ENCODE peak calls at places on chromosomes 4 and X, in four cellular contexts. D is IMR-90, O is mesenchymal stem cell, G is neuronal stem cell. H is an unnamed sample.

GRCh38 chr4:71270901-71271300 is 67.9 kb upstream of the SLC4A4 start:
- DNase-seq in O (peak; percentile 39), D (peak; percentile 45), G (peak; percentile 14), H (peak; percentile 58)

GRCh38 chr4:53436251-53436650 is 58.8 kb downstream of the FIP1L1 start:
- DNase-seq in G (no peak), O (no peak), D (no peak), H (no peak)

GRCh38 chr4:153522800-153523089 is 56.6 kb downstream of the TMEM131L start:
- DNase-seq in D (no peak), O (no peak), G (no peak), H (peak; percentile 10)

GRCh38 chrX:23373129-23373804 is 38.6 kb downstream of the PTCHD1 start:
- DNase-seq in D (peak; percentile 68), G (no peak), O (peak; percentile 45), H (no peak)

GRCh38 chrX:19888419-19888879 is 1.0 kb upstream of the SH3KBP1 start:
- DNase-seq in G (peak; percentile 27), O (peak; percentile 82), D (peak; percentile 77), H (peak; percentile 70)

GRCh38 chr4:100146756-100147155 is 43.5 kb downstream of the DDIT4L start:
- DNase-seq in O (peak; percentile 23), D (peak; percentile 6), G (no peak), H (no peak)

GRCh38 chr4:24862073-24862751 is 50.6 kb downstream of the CCDC149 start:
- DNase-seq in D (no peak), G (no peak), O (no peak), H (no peak)

GRCh38 chrX:71058116-71058515 is 10.0 kb downstream of the SNX12 start:
- DNase-seq in D (no peak), O (no peak), G (no peak), H (no peak)

GRCh38 chr4:30380404-30380998 is 339.7 kb upstream of the PCDH7 start:
- DNase-seq in O (peak; percentile 78), D (peak; percentile 73), G (peak; percentile 21), H (peak; percentile 30)

GRCh38 chr4:53654300-53654758 is 63.0 kb upstream of the LNX1 start:
- DNase-seq in D (peak; percentile 43), O (no peak), G (no peak), H (no peak)

GRCh38 chrX:41145920-41146608 is 60.8 kb downstream of the USP9X start:
- DNase-seq in O (peak; percentile 82), D (peak; percentile 92), G (no peak), H (peak; percentile 3)

GRCh38 chr4:80732010-80732409 is 298.5 kb upstream of the BMP3 start:
- DNase-seq in D (peak; percentile 42), O (no peak), G (no peak), H (no peak)

GRCh38 chr4:95255396-95256107 is 293.2 kb downstream of the UNC5C start:
- DNase-seq in G (no peak), O (peak; percentile 91), D (peak; percentile 77), H (no peak)

GRCh38 chr4:37803348-37803973 is 23.0 kb upstream of the PGM2 start:
- DNase-seq in O (peak; percentile 65), D (peak; percentile 63), G (no peak), H (no peak)

GRCh38 chrX:147953976-147954375 is 27.2 kb upstream of the FMR1NB start:
- DNase-seq in G (no peak), O (no peak), D (no peak), H (no peak)

GRCh38 chrX:69031971-69032391 is 133.3 kb downstream of the PJA1 start:
- DNase-seq in G (no peak), O (peak; percentile 18), D (peak; percentile 50), H (peak; percentile 45)

GRCh38 chr4:169068423-169068822 is 58.4 kb upstream of the CBR4 start:
- DNase-seq in D (no peak), G (no peak), O (no peak), H (peak; percentile 64)

GRCh38 chrX:66021758-66022741 is 17.8 kb downstream of the VSIG4 start:
- DNase-seq in D (no peak), G (no peak), O (no peak), H (no peak)
- H3K9me3 ChIP-seq in D (no peaks in the 10 kb centered on the region), G (no peaks in the 10 kb centered on the region), O (no peaks in the 10 kb centered on the region), H (no peaks in the 10 kb centered on the region)

GRCh38 chr4:99091174-99091573 is 2.6 kb upstream of the ADH5 start:
- DNase-seq in D (no peak), O (no peak), G (no peak), H (no peak)

GRCh38 chr4:99090511-99090910 is 1.9 kb upstream of the ADH5 start:
- DNase-seq in G (no peak), O (peak; percentile 8), D (peak; percentile 18), H (no peak)

GRCh38 chr4:99087887-99088484 is 602 bp downstream of the ADH5 start:
- DNase-seq in O (peak; percentile 85), D (peak; percentile 79), G (no peak), H (peak; percentile 71)

GRCh38 chr4:99084595-99084994 is 4.0 kb downstream of the ADH5 start:
- DNase-seq in O (no peak), D (no peak), G (no peak), H (no peak)

GRCh38 chr4:99088485-99089365 is at the start of gene ADH5:
- DNase-seq in G (peak; percentile 82), O (peak; percentile 87), D (peak; percentile 81), H (peak; percentile 63)
- H3K14ac ChIP-seq in G (peak within 1 kb of the TSS; percentile 96), O (no peak within 1 kb of the TSS), D (peak within 1 kb of the TSS; percentile 98), H (peak within 1 kb of the TSS; percentile 91)

GRCh38 chr4:2624782-2625548 is 88.5 kb downstream of the FAM193A start:
- DNase-seq in D (no peak), G (no peak), O (no peak), H (no peak)

GRCh38 chr4:2636331-2636730 is 99.9 kb downstream of the FAM193A start:
- DNase-seq in G (no peak), O (no peak), D (no peak), H (no peak)

GRCh38 chr4:2634014-2634413 is 97.6 kb downstream of the FAM193A start:
- DNase-seq in G (no peak), D (no peak), O (no peak), H (no peak)

GRCh38 chr4:2626231-2626630 is 89.8 kb downstream of the FAM193A start:
- DNase-seq in O (no peak), D (no peak), G (no peak), H (no peak)

DNA sequence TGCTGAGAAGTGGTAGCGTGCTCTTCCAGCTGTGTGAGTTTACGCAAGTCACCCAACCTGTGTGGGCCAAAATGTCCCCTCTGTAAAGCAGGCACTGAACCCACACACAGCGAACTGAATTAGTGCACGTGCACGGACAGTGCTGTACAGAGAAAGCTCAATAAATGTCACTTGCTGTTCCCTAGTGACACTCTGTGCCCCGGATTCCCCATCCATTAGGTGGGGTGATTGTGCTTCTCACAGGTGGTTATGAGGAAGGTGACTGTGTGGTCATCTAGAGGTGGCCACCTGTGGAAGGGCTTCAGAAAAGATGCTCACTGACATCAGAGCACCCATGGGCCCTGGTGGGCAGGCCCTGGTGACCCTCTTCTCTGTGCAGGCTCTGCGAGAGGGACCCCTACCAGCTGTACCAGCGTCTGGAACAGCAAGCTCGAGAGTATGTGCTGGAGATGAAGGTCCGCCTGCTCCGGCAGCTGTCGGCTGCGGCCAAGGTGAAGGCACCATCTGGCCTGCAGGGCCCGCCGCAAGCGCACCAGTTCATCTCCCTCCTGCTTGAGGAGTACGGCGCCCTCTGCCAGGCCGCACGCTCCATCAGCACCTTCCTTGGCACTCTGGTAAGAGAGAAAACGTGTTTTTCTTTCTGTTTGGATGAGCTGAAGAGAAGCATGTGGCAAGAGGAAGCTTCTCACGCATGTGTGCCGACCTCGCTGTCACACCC is 94.3 kb downstream of the FAM193A start:
- DNase-seq in D (no peak), O (no peak), G (no peak), H (no peak)
- H3K36me3 ChIP-seq in D (peaks cover 43% of the 10 kb centered on the region), O (peaks cover 83% of the 10 kb centered on the region), G (peaks cover 82% of the 10 kb centered on the region), H (peaks cover 37% of the 10 kb centered on the region)

GRCh38 chrX:63453571-63453970 is 102.4 kb upstream of the SPIN4 start:
- DNase-seq in O (no peak), D (no peak), G (no peak), H (no peak)
- H3K9me3 ChIP-seq in O (peaks cover 27% of the 10 kb centered on the region), D (peaks cover 3% of the 10 kb centered on the region), G (peaks cover 8% of the 10 kb centered on the region), H (peaks cover 7% of the 10 kb centered on the region)

GRCh38 chrX:85108165-85108564 is 104.5 kb downstream of the APOOL start:
- DNase-seq in O (no peak), G (no peak), D (no peak), H (no peak)
- H3K14ac ChIP-seq in O (no peak overlapping the region), G (no peak overlapping the region), D (no peak overlapping the region), H (no peak overlapping the region)

GRCh38 chr4:15065516-15065915 is 63.2 kb downstream of the CPEB2 start:
- DNase-seq in D (no peak), O (no peak), G (no peak), H (no peak)

GRCh38 chr4:15066140-15066539 is 63.9 kb downstream of the CPEB2 start:
- DNase-seq in O (no peak), G (no peak), D (no peak), H (no peak)

GRCh38 chr4:15063341-15063740 is 61.1 kb downstream of the CPEB2 start:
- DNase-seq in O (no peak), G (no peak), D (no peak), H (no peak)

DNA sequence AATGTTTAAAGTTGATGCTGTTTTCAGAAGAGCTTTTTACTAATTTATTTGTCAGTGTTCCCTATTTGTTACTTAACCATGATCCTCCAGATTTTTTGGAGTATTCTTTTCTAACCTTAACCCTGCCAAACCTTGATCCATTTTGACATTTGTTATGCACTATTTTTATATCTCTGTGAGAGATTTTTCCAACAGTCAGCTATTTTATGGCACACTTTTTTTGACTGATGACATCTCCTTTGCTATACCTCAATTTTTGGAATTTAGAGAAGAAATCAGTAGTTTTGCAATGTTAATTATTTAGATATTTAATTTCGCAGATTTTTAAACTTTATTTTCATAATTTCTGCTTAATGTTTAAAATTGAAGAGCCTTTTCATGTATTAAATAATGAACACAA is 66.0 kb downstream of the CPEB2 start:
- DNase-seq in D (no peak), O (no peak), G (no peak), H (no peak)
- H3K36me3 ChIP-seq in D (peaks cover 10% of the 10 kb centered on the region), O (peaks cover 92% of the 10 kb centered on the region), G (no peaks in the 10 kb centered on the region), H (peaks cover 3% of the 10 kb centered on the region)

DNA sequence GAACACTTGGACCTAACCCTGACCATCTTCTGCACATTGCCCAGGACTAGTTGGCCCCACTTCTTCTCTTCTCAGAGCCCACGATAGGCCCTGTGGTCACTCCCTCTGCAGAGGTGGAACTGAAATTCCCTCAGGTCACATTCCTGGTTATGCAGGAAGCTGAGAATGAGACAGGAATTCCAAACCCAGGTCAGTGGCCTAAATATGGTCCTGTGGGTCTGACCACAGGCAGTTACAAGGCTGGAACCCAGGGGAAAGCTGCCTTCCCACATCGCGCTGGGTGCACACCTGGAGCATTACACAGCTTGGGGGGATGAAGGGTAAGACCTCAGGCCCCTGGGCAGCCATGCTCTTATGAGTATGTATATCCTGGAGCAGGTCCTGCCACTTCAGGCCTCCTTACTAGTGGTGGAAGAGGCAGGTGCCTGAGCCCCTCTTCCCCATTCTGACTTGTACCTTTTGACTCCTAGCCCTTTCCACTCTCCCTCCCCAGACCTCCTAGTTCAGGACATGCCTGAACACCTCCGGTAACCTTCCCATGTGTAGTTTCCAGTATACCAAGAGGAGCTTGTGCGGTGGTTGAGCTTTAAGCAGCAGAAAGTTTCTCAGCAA is 173.5 kb downstream of the ASMT start:
- DNase-seq in G (no peak), O (no peak), D (no peak), H (no peak)
- H3K9me3 ChIP-seq in G (peaks cover 7% of the 10 kb centered on the region), O (peaks cover 26% of the 10 kb centered on the region), D (peaks cover 31% of the 10 kb centered on the region), H (peaks cover 5% of the 10 kb centered on the region)

GRCh38 chr4:8225704-8226443 is 26.8 kb downstream of the SH3TC1 start:
- DNase-seq in D (no peak), G (no peak), O (no peak), H (no peak)
- H3K14ac ChIP-seq in D (no peak overlapping the region), G (no peak overlapping the region), O (no peak overlapping the region), H (peak overlapping the region; percentile 52)